ENCODE peak calls at places on chromosomes 6 and 20, in four cellular contexts. M is H1, X is trophoblast cell, B is H9. H is an unnamed sample.

GRCh38 chr6:148423601-148424270 is 81.1 kb downstream of the SASH1 start:
- DNase-seq in M (no peak), X (no peak), B (no peak), H (no peak)

GRCh38 chr20:24959591-24960301 is 10.7 kb downstream of the CST7 start:
- DNase-seq in M (no peak), X (no peak), B (peak; percentile 17), H (no peak)

GRCh38 chr20:3663031-3663701 is at the start of gene GFRA4:
- DNase-seq in M (no peak), X (no peak), B (peak; percentile 86), H (peak; percentile 28)

GRCh38 chr6:26454641-26455040 is 3.1 kb upstream of the BTN2A1 start:
- DNase-seq in M (no peak), X (no peak), B (no peak), H (no peak)

GRCh38 chr20:52747736-52748135 is 224.4 kb upstream of the TSHZ2 start:
- DNase-seq in M (no peak), X (no peak), B (peak; percentile 53), H (peak; percentile 67)

GRCh38 chr20:48350291-48350988 is 477.4 kb downstream of the PREX1 start:
- DNase-seq in M (peak; percentile 29), X (peak; percentile 5), B (peak; percentile 83), H (peak; percentile 93)

GRCh38 chr6:42230320-42231034 is 12.8 kb upstream of the MRPS10 start:
- DNase-seq in M (no peak), X (peak; percentile 34), B (no peak), H (peak; percentile 31)

GRCh38 chr6:55033021-55033546 is 141.2 kb upstream of the HCRTR2 start:
- DNase-seq in M (no peak), X (no peak), B (no peak), H (no peak)

GRCh38 chr6:4133941-4134838 is 1.2 kb downstream of the ECI2 start:
- DNase-seq in M (no peak), X (peak; percentile 40), B (no peak), H (peak; percentile 36)

GRCh38 chr6:33952016-33952415 is 148.2 kb upstream of the MLN start:
- DNase-seq in M (no peak), X (no peak), B (no peak), H (no peak)

GRCh38 chr20:32648761-32649615 is 24.8 kb downstream of the C20orf203 start:
- DNase-seq in M (no peak), X (peak; percentile 61), B (no peak), H (no peak)

GRCh38 chr6:158262082-158262481 is 50.2 kb upstream of the TULP4 start:
- DNase-seq in M (no peak), X (no peak), B (no peak), H (no peak)

GRCh38 chr20:63520594-63520938 is at the start of gene PPDPF:
- DNase-seq in M (peak; percentile 39), X (peak; percentile 57), B (no peak), H (peak; percentile 84)

GRCh38 chr20:43936371-43936770 is 21.7 kb downstream of the TOX2 start:
- DNase-seq in M (no peak), X (no peak), B (no peak), H (no peak)

GRCh38 chr20:43934833-43935232 is 20.2 kb downstream of the TOX2 start:
- DNase-seq in M (no peak), X (no peak), B (no peak), H (no peak)

GRCh38 chr20:43938017-43938655 is 23.5 kb downstream of the TOX2 start:
- DNase-seq in M (no peak), X (no peak), B (no peak), H (no peak)

GRCh38 chr20:43937586-43937985 is 22.9 kb downstream of the TOX2 start:
- DNase-seq in M (no peak), X (no peak), B (no peak), H (no peak)

GRCh38 chr20:43936805-43937204 is 22.2 kb downstream of the TOX2 start:
- DNase-seq in M (no peak), X (no peak), B (no peak), H (no peak)
- H3K79me2 ChIP-seq in M (no peaks in the 10 kb centered on the region), X (no peaks in the 10 kb centered on the region), B (no peaks in the 10 kb centered on the region), H (no peaks in the 10 kb centered on the region)

DNA sequence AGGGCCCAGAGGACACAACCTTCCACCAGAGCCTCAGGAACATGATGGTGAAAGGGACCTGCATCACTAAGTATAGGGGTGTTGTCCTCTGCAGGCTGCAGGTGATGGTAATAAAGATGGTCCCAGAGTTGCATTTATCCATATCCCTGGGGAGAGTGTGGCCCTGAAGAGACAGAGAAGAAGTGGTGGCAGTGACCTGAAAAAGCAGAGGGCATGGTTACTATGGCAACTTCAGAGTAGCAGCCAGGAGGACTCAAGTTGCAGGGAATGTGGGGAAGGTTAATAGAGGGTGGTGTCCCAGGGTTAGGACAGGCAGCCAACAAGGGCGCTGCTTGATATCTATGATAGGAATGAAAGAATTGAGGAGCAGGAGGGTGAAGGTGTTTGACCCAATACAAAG is 57.1 kb downstream of the HLA-A start:
- DNase-seq in M (no peak), X (no peak), B (no peak), H (no peak)
- H2AK5ac ChIP-seq in M (no peak overlapping the region), X (no peak overlapping the region), B (no peak overlapping the region), H (no peak overlapping the region)

GRCh38 chr6:144296973-144297372 is 11.8 kb downstream of the UTRN start:
- DNase-seq in M (no peak), X (no peak), B (no peak), H (no peak)

GRCh38 chr6:144298167-144298671 is 13.1 kb downstream of the UTRN start:
- DNase-seq in M (no peak), X (peak; percentile 19), B (no peak), H (no peak)

GRCh38 chr6:144294016-144294415 is 8.9 kb downstream of the UTRN start:
- DNase-seq in M (no peak), X (peak; percentile 82), B (no peak), H (no peak)

GRCh38 chr6:144297498-144298166 is 12.5 kb downstream of the UTRN start:
- DNase-seq in M (no peak), X (no peak), B (no peak), H (no peak)

DNA sequence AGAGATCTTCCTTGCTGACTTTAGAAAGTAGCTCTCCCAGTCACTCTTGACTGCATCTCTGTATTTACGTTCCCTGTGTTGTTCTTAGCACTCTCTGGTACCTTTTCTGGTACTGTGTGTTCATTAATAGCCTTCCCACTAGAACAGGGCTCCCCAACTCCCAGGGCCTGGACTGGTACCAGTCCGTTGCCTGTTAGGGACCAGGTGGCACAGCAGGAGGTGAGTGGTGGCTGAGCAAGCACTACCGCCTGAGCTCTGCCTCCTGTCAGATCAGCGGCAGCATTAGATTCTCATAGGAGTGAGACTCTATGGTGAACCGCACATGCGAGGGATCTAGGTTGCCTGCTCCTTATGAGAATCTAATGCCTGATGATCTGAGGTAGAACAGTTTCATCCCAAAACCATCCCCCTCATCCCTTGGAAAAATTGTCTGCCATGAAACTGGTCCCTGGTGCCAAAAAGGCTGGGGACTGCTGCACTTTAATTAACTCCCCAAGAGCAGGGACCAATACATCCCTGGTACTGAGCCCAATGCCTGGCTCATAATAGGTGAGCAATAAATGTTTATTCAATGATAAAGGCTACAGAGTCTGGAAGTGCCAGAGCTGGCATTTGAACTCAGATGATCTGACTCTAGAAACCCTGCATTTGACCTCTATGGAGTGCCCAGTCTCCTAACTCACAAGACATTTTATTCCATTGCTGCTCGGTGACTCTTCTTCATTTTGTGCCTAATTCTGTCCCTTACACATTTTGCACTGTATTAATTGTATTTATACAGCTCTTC is 11.0 kb downstream of the UTRN start:
- DNase-seq in M (no peak), X (no peak), B (no peak), H (no peak)
- H3K79me2 ChIP-seq in M (no peaks in the 10 kb centered on the region), X (no peaks in the 10 kb centered on the region), B (no peaks in the 10 kb centered on the region), H (no peaks in the 10 kb centered on the region)

GRCh38 chr20:277496-277781 is 13.1 kb downstream of the C20orf96 start:
- DNase-seq in M (no peak), X (no peak), B (no peak), H (no peak)

GRCh38 chr20:275791-276190 is 14.8 kb downstream of the C20orf96 start:
- DNase-seq in M (no peak), X (no peak), B (no peak), H (no peak)

GRCh38 chr20:276620-277495 is 13.7 kb downstream of the C20orf96 start:
- DNase-seq in M (no peak), X (no peak), B (peak; percentile 13), H (no peak)

GRCh38 chr20:278607-279571 is 11.7 kb downstream of the C20orf96 start:
- DNase-seq in M (no peak), X (no peak), B (peak; percentile 81), H (peak; percentile 77)

DNA sequence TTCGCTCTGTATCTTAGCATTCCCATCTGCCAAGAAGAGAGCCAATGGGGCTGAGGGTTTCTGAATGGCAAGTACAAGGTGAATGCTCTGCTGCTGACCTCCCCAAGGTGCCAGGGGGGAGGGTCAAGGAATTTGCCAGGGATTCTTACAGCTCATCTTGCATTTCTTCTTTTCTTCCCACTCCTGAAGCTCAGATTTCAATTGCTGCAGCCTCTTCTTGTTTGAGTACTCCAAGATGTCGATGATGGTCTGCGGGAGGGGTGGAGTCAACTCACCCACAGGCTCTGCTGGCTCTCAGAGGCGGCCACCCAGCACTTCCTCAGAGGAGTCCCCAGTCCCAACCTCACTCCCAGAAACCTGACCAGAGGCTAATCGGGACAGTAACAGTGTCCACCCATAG is 12.4 kb downstream of the C20orf96 start:
- DNase-seq in M (no peak), X (no peak), B (no peak), H (no peak)
- H2AK5ac ChIP-seq in M (peak overlapping the region; percentile 28), X (no peak overlapping the region), B (no peak overlapping the region), H (no peak overlapping the region)